ENCODE peak calls at places on chromosomes 7 and 10, in four cellular contexts. E is IMR-90, G is HL-60, D is cardiac muscle cell. A is an unnamed sample.

GRCh38 chr7:82051641-82052040 is 281.8 kb upstream of the HGF start:
- DNase-seq in D (peak), G (no peak), E (no peak), A (no peak)

GRCh38 chr7:23105086-23105643 is 420 bp upstream of the KLHL7 start:
- DNase-seq in G (no peak), D (no peak), E (no peak), A (no peak)

GRCh38 chr7:21911341-21911875 is 34.3 kb downstream of the CDCA7L start:
- DNase-seq in E (peak), D (no peak), G (no peak), A (no peak)

GRCh38 chr7:30831936-30832335 is 60.7 kb downstream of the MINDY4 start:
- DNase-seq in D (no peak), E (no peak), G (no peak), A (no peak)

GRCh38 chr7:19114591-19114855 is 2.9 kb downstream of the TWIST1 start:
- DNase-seq in D (peak), E (peak), G (no peak), A (no peak)

GRCh38 chr10:51244739-51245138 is 170.5 kb downstream of the PRKG1 start:
- DNase-seq in G (no peak), E (peak), D (peak), A (no peak)

GRCh38 chr7:99764478-99764877 is 19.5 kb downstream of the CYP3A4 start:
- DNase-seq in D (no peak), G (no peak), E (no peak), A (no peak)

GRCh38 chr10:113293167-113293566 is 259.7 kb upstream of the HABP2 start:
- DNase-seq in E (no peak), D (no peak), G (no peak), A (no peak)

GRCh38 chr7:101563933-101564777 is 64.9 kb downstream of the MYL10 start:
- DNase-seq in G (no peak), D (no peak), E (no peak), A (no peak)

GRCh38 chr7:18939771-18940576 is 177.5 kb downstream of the TWIST1 start:
- DNase-seq in E (no peak), G (no peak), D (no peak), A (no peak)

GRCh38 chr7:130632111-130632510 is 36.4 kb downstream of the COPG2 start:
- DNase-seq in G (no peak), D (peak), E (peak), A (no peak)

GRCh38 chr7:145696071-145696470 is 420.5 kb upstream of the CNTNAP2 start:
- DNase-seq in D (no peak), E (no peak), G (no peak), A (no peak)

GRCh38 chr10:126940670-126941069 is 35.4 kb downstream of the DOCK1 start:
- DNase-seq in G (no peak), E (no peak), D (no peak), A (no peak)

GRCh38 chr10:133260895-133261725 is 15.6 kb downstream of the ADAM8 start:
- DNase-seq in G (peak), E (no peak), D (no peak), A (no peak)

GRCh38 chr7:30678805-30679204 is 3.5 kb downstream of the CRHR2 start:
- DNase-seq in G (no peak), D (no peak), E (no peak), A (peak)

GRCh38 chr7:105664816-105665525 is 83.7 kb upstream of the EFCAB10 start:
- DNase-seq in E (peak), G (no peak), D (peak), A (no peak)

GRCh38 chr10:59376817-59377340 is 14.5 kb upstream of the FAM13C start:
- DNase-seq in D (no peak), G (no peak), E (no peak), A (no peak)

GRCh38 chr10:110840225-110840922 is 31.4 kb upstream of the PDCD4 start:
- DNase-seq in E (no peak), D (no peak), G (no peak), A (no peak)

GRCh38 chr7:146116452-146117219 is at the start of gene CNTNAP2:
- DNase-seq in D (peak), G (peak), E (no peak), A (peak)

GRCh38 chr10:5194431-5194830 is 2.2 kb upstream of the AKR1C4 start:
- DNase-seq in G (no peak), D (no peak), E (no peak), A (no peak)

GRCh38 chr10:119269737-119270136 is 62.4 kb downstream of the GRK5 start:
- DNase-seq in G (no peak), E (no peak), D (no peak), A (peak)

GRCh38 chr7:151415375-151416112 is 5.7 kb upstream of the WDR86 start:
- DNase-seq in E (peak), G (peak), D (peak), A (no peak)

GRCh38 chr10:125687507-125688185 is 4.7 kb upstream of the TEX36 start:
- DNase-seq in D (no peak), G (no peak), E (no peak), A (no peak)

GRCh38 chr10:79393221-79393923 is 46.1 kb downstream of the PPIF start:
- DNase-seq in E (no peak), G (no peak), D (no peak), A (peak)

GRCh38 chr7:16098058-16098457 is 323.3 kb downstream of the CRPPA start:
- DNase-seq in D (peak), E (no peak), G (no peak), A (no peak)

GRCh38 chr10:21138769-21139324 is 241.7 kb upstream of the NEBL start:
- DNase-seq in E (no peak), G (no peak), D (no peak), A (no peak)

GRCh38 chr10:132985546-132985900 is 43.2 kb upstream of the CFAP46 start:
- DNase-seq in D (no peak), G (no peak), E (no peak), A (peak)

GRCh38 chr10:30788307-30788706 is 158.8 kb upstream of the LYZL2 start:
- DNase-seq in G (no peak), D (peak), E (peak), A (no peak)

GRCh38 chr7:15309891-15310290 is 251.9 kb downstream of the AGMO start:
- DNase-seq in E (peak), D (peak), G (no peak), A (no peak)

GRCh38 chr7:105975770-105976428 is 12.8 kb downstream of the CDHR3 start:
- DNase-seq in E (peak), D (peak), G (no peak), A (no peak)

GRCh38 chr10:96643920-96644319 is 57.1 kb upstream of the TM9SF3 start:
- DNase-seq in G (no peak), E (no peak), D (no peak), A (no peak)

GRCh38 chr10:73827346-73828089 is 16.1 kb upstream of the NDST2 start:
- DNase-seq in E (no peak), G (no peak), D (no peak), A (peak)
- TF ChIP-seq CTCF in E (no peak), G (no peak), D (no peak), A (no peak)

DNA sequence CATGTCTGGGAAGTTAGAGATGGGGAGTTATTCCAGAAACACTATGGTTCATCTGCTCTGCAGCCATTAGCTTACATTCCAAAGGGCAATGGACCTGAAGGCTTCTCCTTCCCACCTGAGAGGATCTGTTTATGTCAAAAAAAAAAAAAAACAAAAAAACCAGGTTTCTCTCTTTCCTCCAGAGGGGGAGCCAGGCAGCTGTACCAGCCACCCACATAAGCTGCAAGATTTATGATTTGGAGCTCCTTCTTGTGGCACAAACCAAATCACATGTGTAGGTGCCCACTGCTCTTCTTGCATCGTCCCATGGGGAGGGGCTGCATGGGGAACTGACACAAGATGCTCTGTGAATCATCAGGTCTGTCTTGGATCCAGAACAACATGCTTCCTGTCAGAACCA is 231.6 kb upstream of the IGFBP3 start:
- DNase-seq in D (no peak), E (no peak), G (no peak), A (no peak)
- TF ChIP-seq CTCF in D (no peak), E (no peak), G (no peak), A (peak)

DNA sequence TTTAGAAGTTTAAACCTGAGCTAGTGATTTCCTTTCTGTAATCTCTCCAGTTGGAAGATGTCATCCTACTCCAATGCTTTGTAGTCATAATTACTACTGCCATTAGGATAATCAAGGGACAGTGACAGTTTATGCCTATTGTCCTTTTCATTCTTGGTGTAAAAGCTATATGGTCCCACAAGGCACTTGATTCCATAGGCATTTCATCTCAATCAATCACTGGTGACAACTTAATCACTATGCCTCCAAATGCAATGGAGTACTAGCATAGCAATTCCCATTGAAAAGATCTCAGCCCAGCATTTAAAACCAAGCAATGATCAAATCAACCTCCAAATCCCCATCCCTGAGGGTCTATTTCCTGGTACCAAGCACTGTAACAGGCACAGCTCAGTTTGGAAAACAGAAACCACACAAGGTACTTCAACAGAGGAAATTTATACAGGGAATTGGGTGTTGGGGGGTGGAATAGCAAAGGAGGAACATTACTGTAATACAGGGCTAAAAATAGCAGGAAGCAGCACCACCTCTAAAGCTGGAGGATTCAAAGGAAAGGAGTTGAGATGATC is 51.0 kb downstream of the FHIP2A start:
- DNase-seq in E (no peak), G (no peak), D (no peak), A (no peak)
- TF ChIP-seq CTCF in E (no peak), G (no peak), D (no peak), A (no peak)

GRCh38 chr7:123640583-123640982 is 15.1 kb upstream of the LMOD2 start:
- DNase-seq in E (no peak), G (no peak), D (no peak), A (no peak)

GRCh38 chr7:123639646-123640045 is 16.0 kb upstream of the LMOD2 start:
- DNase-seq in E (no peak), D (no peak), G (no peak), A (no peak)

GRCh38 chr7:123637878-123638277 is 17.8 kb upstream of the LMOD2 start:
- DNase-seq in D (no peak), E (no peak), G (no peak), A (no peak)

GRCh38 chr7:123635551-123636359 is 19.9 kb upstream of the LMOD2 start:
- DNase-seq in E (peak), G (no peak), D (peak), A (no peak)

DNA sequence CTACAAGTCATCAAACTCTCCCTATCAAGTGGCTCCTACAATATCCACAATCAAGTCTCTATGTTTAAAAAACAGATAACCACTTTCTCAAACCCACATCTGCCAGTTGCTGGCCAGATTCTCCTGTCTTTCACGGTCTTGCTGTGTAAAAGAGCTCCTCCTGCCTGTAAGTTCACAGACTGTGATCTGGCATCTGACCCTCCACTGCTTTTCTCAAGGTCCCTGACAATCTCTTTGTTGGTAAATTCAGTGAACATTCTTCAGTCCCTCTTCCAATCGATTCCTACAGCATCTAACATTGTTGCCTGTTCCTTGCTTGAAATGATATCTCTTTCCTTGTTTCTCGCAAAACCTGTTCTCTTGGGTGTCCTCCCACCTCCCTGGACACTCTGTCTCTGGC is 18.5 kb upstream of the LMOD2 start:
- DNase-seq in E (no peak), D (peak), G (no peak), A (no peak)
- TF ChIP-seq CTCF in E (no peak), D (peak), G (no peak), A (no peak)

GRCh38 chr7:113548561-113548960 is 370.2 kb downstream of the PPP1R3A start:
- DNase-seq in E (no peak), D (no peak), G (no peak), A (no peak)
- TF ChIP-seq CTCF in E (no peak), D (no peak), G (no peak), A (no peak)

GRCh38 chr7:90751595-90751994 is 155.5 kb downstream of the CDK14 start:
- DNase-seq in D (no peak), E (no peak), G (no peak), A (no peak)

GRCh38 chr7:90752051-90752450 is 155.9 kb downstream of the CDK14 start:
- DNase-seq in D (no peak), G (no peak), E (peak), A (no peak)

GRCh38 chr7:90749262-90749661 is 153.1 kb downstream of the CDK14 start:
- DNase-seq in E (no peak), G (no peak), D (no peak), A (no peak)

GRCh38 chr7:90747521-90747920 is 151.4 kb downstream of the CDK14 start:
- DNase-seq in E (no peak), G (no peak), D (peak), A (no peak)

DNA sequence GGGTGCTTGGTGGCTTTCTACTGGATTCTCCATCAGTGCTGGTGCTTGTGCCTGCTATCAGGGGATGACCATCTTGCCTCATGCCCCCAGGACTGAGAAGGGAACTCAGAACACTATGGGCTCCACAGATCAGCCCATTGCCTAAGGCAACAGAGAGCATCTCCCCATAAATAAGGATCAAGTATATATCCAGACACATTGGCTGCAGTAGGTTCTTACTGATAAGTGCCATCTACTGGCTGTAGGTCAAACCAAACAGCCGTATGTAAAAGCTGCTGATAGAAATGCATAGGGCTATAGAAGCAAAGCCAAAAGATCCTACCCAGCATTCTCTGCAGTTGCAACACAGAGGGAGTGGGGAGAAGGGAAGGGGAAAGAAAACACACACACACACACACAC is 153.7 kb downstream of the CDK14 start:
- DNase-seq in G (peak), D (peak), E (peak), A (no peak)
- TF ChIP-seq CTCF in G (no peak), D (peak), E (peak), A (peak)

GRCh38 chr10:34985823-34986222 is 104.3 kb downstream of the CUL2 start:
- DNase-seq in G (no peak), D (peak), E (no peak), A (peak)
- TF ChIP-seq CTCF in G (no peak), D (peak), E (peak), A (peak)